ENCODE peak calls at places on chromosome 20, in six cellular contexts. I is GM03348; U is T-cell; Z is heart left ventricle; V is activated CD4-positive, alpha-beta T cell treated with anti-CD3 and anti-CD28 coated beads, Interleukin-2, amount 50 U/mL, for 1 hour; W is non-pigmented ciliary epithelial cell. Y is an unnamed sample.

GRCh38 chr20:10784337-10785183 is 110.8 kb upstream of the JAG1 start:
- DNase-seq in V (no peak), U (no peak), Z (no peak), I (no peak), W (no peak), Y (no peak)

GRCh38 chr20:18541741-18542140 is 25.5 kb upstream of the SMIM26 start:
- DNase-seq in I (no peak), W (no peak), Z (no peak), V (no peak), U (no peak), Y (peak)

GRCh38 chr20:1568166-1568490 is 10.6 kb upstream of the SIRPD start:
- DNase-seq in I (peak), U (no peak), W (no peak), V (no peak), Z (no peak), Y (no peak)

GRCh38 chr20:47724910-47725247 is 60.4 kb downstream of the SULF2 start:
- DNase-seq in W (no peak), U (no peak), I (no peak), V (no peak), Z (no peak), Y (no peak)

GRCh38 chr20:62120990-62121775 is 1.1 kb upstream of the LSM14B start:
- DNase-seq in I (no peak), V (no peak), Z (no peak), U (no peak), W (no peak), Y (no peak)

GRCh38 chr20:8481636-8482035 is 349.6 kb downstream of the PLCB1 start:
- DNase-seq in V (no peak), U (no peak), I (peak), Z (no peak), W (no peak), Y (no peak)

GRCh38 chr20:49687595-49688567 is 25.8 kb downstream of the B4GALT5 start:
- DNase-seq in U (no peak), W (no peak), V (no peak), I (no peak), Z (no peak), Y (no peak)

GRCh38 chr20:7106910-7107309 is 339.4 kb downstream of the BMP2 start:
- DNase-seq in I (no peak), W (no peak), Z (no peak), V (no peak), U (no peak), Y (no peak)

GRCh38 chr20:4550740-4551139 is 171.0 kb upstream of the PRND start:
- DNase-seq in V (no peak), U (no peak), Z (no peak), W (peak), I (no peak), Y (no peak)

GRCh38 chr20:20216941-20217340 is 151.0 kb upstream of the INSM1 start:
- DNase-seq in W (no peak), Z (no peak), V (no peak), I (no peak), U (no peak), Y (no peak)

GRCh38 chr20:35497780-35498189 is 31.7 kb downstream of the C20orf173 start:
- DNase-seq in I (no peak), W (no peak), Z (peak), V (no peak), U (no peak), Y (no peak)

GRCh38 chr20:17610566-17611289 is 40.9 kb downstream of the DSTN start:
- DNase-seq in W (no peak), I (peak), U (peak), Z (no peak), V (peak), Y (peak)

GRCh38 chr20:45011108-45011526 is 44.8 kb downstream of the STK4 start:
- DNase-seq in Z (no peak), V (peak), I (peak), W (no peak), U (peak), Y (peak)

GRCh38 chr20:24821391-24821790 is 127.7 kb upstream of the CST7 start:
- DNase-seq in V (no peak), W (no peak), I (no peak), Z (no peak), U (no peak), Y (peak)

GRCh38 chr20:34945315-34946077 is 10.1 kb downstream of the GSS start:
- DNase-seq in I (no peak), V (no peak), U (no peak), W (no peak), Z (no peak), Y (peak)

GRCh38 chr20:21677781-21678180 is 27.7 kb upstream of the PAX1 start:
- DNase-seq in U (no peak), I (no peak), W (no peak), Z (no peak), V (no peak), Y (no peak)

GRCh38 chr20:63097336-63097831 is 90.6 kb upstream of the BHLHE23 start:
- DNase-seq in W (no peak), Z (no peak), V (no peak), I (no peak), U (no peak), Y (peak)

GRCh38 chr20:45833030-45833882 is at the start of gene SNX21:
- DNase-seq in U (no peak), W (peak), I (peak), Z (peak), V (no peak), Y (peak)

GRCh38 chr20:49275634-49276033 is 2.2 kb downstream of the ZNFX1 start:
- DNase-seq in W (no peak), U (no peak), Z (no peak), V (no peak), I (no peak), Y (no peak)

GRCh38 chr20:63696311-63696627 is 183 bp upstream of the TNFRSF6B start:
- DNase-seq in W (no peak), U (peak), Z (peak), V (no peak), I (no peak), Y (peak)

GRCh38 chr20:25025091-25025861 is 32.7 kb downstream of the ACSS1 start:
- DNase-seq in I (no peak), V (no peak), U (no peak), Z (peak), W (no peak), Y (peak)

GRCh38 chr20:49161428-49162152 is 26.5 kb downstream of the STAU1 start:
- DNase-seq in U (no peak), I (no peak), Z (no peak), V (no peak), W (no peak), Y (no peak)

GRCh38 chr20:31693987-31694661 is 28.5 kb downstream of the BCL2L1 start:
- DNase-seq in U (no peak), V (no peak), I (no peak), Z (no peak), W (no peak), Y (no peak)

GRCh38 chr20:17634666-17635319 is 47.2 kb downstream of the RRBP1 start:
- DNase-seq in V (no peak), U (no peak), I (no peak), W (no peak), Z (no peak), Y (no peak)

GRCh38 chr20:15799871-15800270 is 773.4 kb downstream of the KIF16B start:
- DNase-seq in I (no peak), W (peak), Z (no peak), V (no peak), U (no peak), Y (no peak)

GRCh38 chr20:36607586-36608387 is 2.2 kb downstream of the RAB5IF start:
- DNase-seq in Z (no peak), I (no peak), V (no peak), W (no peak), U (no peak), Y (no peak)

GRCh38 chr20:14383326-14383725 is 45.9 kb upstream of the FLRT3 start:
- DNase-seq in Z (no peak), V (no peak), W (no peak), U (no peak), I (no peak), Y (no peak)

GRCh38 chr20:59955131-59955796 is 3.0 kb upstream of the CDH26 start:
- DNase-seq in W (no peak), I (peak), Z (no peak), U (no peak), V (no peak), Y (no peak)

GRCh38 chr20:62668441-62669027 is 26.2 kb downstream of the SLCO4A1 start:
- DNase-seq in I (peak), W (peak), Z (peak), V (peak), U (no peak), Y (peak)

GRCh38 chr20:42531675-42531985 is 658.1 kb downstream of the PTPRT start:
- DNase-seq in U (no peak), I (no peak), W (no peak), V (no peak), Z (no peak), Y (no peak)

GRCh38 chr20:45964024-45964423 is 8.0 kb downstream of the ZNF335 start:
- DNase-seq in I (no peak), Z (no peak), U (no peak), W (no peak), V (no peak), Y (peak)

GRCh38 chr20:62631336-62632317 is 10.7 kb upstream of the SLCO4A1 start:
- DNase-seq in W (no peak), Z (no peak), I (no peak), V (no peak), U (no peak), Y (no peak)

GRCh38 chr20:36093025-36093803 is 61.3 kb upstream of the EPB41L1 start:
- DNase-seq in I (peak), U (peak), W (no peak), V (peak), Z (peak), Y (no peak)